ENCODE peak calls at places on chromosomes 13 and 19, in ten cellular contexts. N is tibial nerve, B is transverse colon, A is A549, I is upper lobe of left lung, M is stomach, Y is ovary, F is SK-N-SH, J is GM12878, E is H1. R is an unnamed sample.

GRCh38 chr13:24116103-24116502 is 44.4 kb upstream of the SPATA13 start:
- DNase-seq in N (no peak), A (no peak), Y (no peak), E (no peak), M (no peak), F (no peak), B (no peak), I (no peak), J (no peak), R (no peak)

GRCh38 chr19:15195381-15195964 is 5.3 kb downstream of the NOTCH3 start:
- DNase-seq in M (peak; percentile 56), B (peak; percentile 29), N (no peak), I (peak; percentile 93), A (no peak), Y (no peak), J (no peak), E (no peak), F (peak; percentile 94), R (no peak)

GRCh38 chr19:18007939-18008673 is at the start of gene ARRDC2:
- DNase-seq in F (peak; percentile 100), I (peak; percentile 96), A (no peak), E (peak; percentile 71), Y (peak; percentile 92), B (peak; percentile 91), N (peak; percentile 92), J (no peak), M (peak; percentile 90), R (peak; percentile 96)

GRCh38 chr19:41095703-41096102 is 7.5 kb downstream of the CYP2A13 start:
- DNase-seq in J (no peak), N (no peak), A (no peak), M (no peak), Y (no peak), F (no peak), I (no peak), E (no peak), B (no peak), R (no peak)

GRCh38 chr19:15015946-15016542 is 33.2 kb upstream of the CASP14 start:
- DNase-seq in E (no peak), N (no peak), A (no peak), J (no peak), F (no peak), I (peak; percentile 28), M (no peak), Y (no peak), B (no peak), R (no peak)

GRCh38 chr19:47598407-47599349 is 10.3 kb upstream of the BICRA start:
- DNase-seq in Y (peak; percentile 53), I (peak; percentile 54), F (no peak), N (peak; percentile 64), E (peak; percentile 86), B (peak; percentile 59), A (peak; percentile 94), J (no peak), M (peak; percentile 41), R (peak; percentile 92)

GRCh38 chr19:15584541-15585115 is 30.4 kb upstream of the CYP4F8 start:
- DNase-seq in J (no peak), I (peak; percentile 76), B (peak; percentile 82), F (peak; percentile 84), M (peak; percentile 83), N (peak; percentile 82), A (peak; percentile 69), E (peak; percentile 15), Y (peak; percentile 87), R (peak; percentile 77)

GRCh38 chr19:53992815-53993214 is 1.4 kb downstream of the CACNG6 start:
- DNase-seq in B (no peak), A (no peak), M (no peak), F (no peak), I (peak; percentile 77), J (no peak), N (no peak), E (no peak), Y (no peak), R (no peak)

GRCh38 chr13:60511637-60512036 is 114.6 kb downstream of the TDRD3 start:
- DNase-seq in N (no peak), J (no peak), M (no peak), B (no peak), E (no peak), F (no peak), I (no peak), A (no peak), Y (no peak), R (no peak)

GRCh38 chr19:47324502-47324901 is 7.5 kb upstream of the C5AR2 start:
- DNase-seq in N (peak; percentile 50), E (no peak), I (no peak), J (no peak), A (no peak), F (no peak), B (peak; percentile 33), Y (no peak), M (no peak), R (peak; percentile 74)

GRCh38 chr19:54297759-54298305 is 15.1 kb downstream of the LILRA5 start:
- DNase-seq in Y (no peak), J (no peak), B (no peak), M (no peak), F (no peak), E (no peak), I (no peak), N (no peak), A (peak; percentile 29), R (peak; percentile 25)

GRCh38 chr19:16970821-16971220 is 55.8 kb downstream of the CPAMD8 start:
- DNase-seq in N (no peak), B (no peak), J (no peak), F (no peak), Y (no peak), M (no peak), A (no peak), I (no peak), E (no peak), R (no peak)

GRCh38 chr13:110511509-110512181 is 49.9 kb downstream of the RAB20 start:
- DNase-seq in F (no peak), M (no peak), E (no peak), I (peak; percentile 70), B (no peak), J (no peak), N (no peak), A (no peak), Y (no peak), R (peak; percentile 64)

GRCh38 chr13:42272115-42272756 is at the start of gene AKAP11:
- DNase-seq in B (peak; percentile 51), F (no peak), M (peak; percentile 45), Y (no peak), N (peak; percentile 26), A (peak; percentile 15), I (no peak), E (no peak), J (no peak), R (peak; percentile 76)
- H3K4me1 ChIP-seq in B (peaks cover 11% of the 10 kb centered on the region), F (no peaks in the 10 kb centered on the region), M (peaks cover 7% of the 10 kb centered on the region), Y (peaks cover 7% of the 10 kb centered on the region), N (peaks cover 5% of the 10 kb centered on the region), A (peaks cover 12% of the 10 kb centered on the region), I (peaks cover 8% of the 10 kb centered on the region), E (peaks cover 2% of the 10 kb centered on the region), J (peaks cover 12% of the 10 kb centered on the region), R (no peaks in the 10 kb centered on the region)

DNA sequence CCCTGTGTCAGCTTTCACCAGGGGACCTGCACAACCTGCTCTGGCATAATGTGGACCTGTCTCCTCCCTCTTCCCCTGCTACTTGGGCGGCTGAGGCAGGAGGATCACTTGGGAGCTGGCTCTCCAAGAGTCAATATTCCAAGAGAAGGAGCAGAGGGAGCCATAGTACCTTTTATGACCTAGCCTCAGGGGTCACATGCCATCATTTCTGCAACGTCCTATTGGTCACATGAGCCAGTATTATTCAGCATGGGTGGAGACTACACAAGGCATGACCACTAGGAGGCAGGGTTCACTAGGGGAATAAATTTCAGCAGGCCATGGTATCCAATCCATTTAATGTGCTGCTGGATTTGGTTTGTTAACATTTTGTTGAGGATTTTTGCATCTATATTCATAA is 12.0 kb upstream of the SHFL start:
- DNase-seq in N (no peak), F (no peak), E (no peak), A (peak; percentile 62), I (no peak), B (no peak), J (no peak), M (no peak), Y (no peak), R (no peak)
- TF ChIP-seq EP300 in N (no peak), F (no peak), E (no peak), A (no peak), I (no peak), B (no peak), J (no peak), M (no peak), Y (no peak), R (no peak)

DNA sequence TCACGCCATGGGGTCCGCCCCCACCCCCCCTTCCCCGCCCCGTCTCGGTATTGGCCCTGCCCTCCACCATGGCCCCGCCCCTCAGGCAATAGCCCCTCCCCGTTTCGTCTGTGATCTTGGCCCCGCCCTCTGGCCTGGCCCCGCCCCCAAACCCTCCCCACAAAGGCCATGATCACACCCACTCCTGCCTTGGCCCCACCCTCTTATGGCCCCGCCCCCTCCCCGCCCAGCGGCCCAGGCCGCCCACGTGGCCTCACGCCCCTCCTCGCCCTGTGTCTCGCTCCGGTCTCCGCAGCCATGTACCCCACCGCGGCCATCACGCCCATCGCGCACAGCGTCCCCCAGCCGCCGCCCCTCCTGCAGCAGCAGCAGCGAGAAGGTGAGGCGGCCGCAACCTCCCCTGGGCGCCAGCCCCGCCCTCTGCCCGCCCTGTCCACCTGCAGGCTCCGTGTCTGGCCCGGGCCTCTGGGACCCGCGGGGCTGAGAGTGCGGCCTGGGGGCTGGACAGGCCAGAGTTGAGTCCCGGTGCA is 61.3 kb downstream of the CELF5 start:
- DNase-seq in I (peak; percentile 89), Y (peak; percentile 95), F (peak; percentile 91), M (no peak), B (no peak), E (no peak), N (no peak), A (no peak), J (no peak), R (no peak)
- H3K4me3 ChIP-seq in I (peak overlapping the region; percentile 29), Y (peak overlapping the region; percentile 40), F (no peak overlapping the region), M (peak overlapping the region; percentile 34), B (peak overlapping the region; percentile 34), E (peak overlapping the region; percentile 18), N (no peak overlapping the region), A (peak overlapping the region; percentile 65), J (no peak overlapping the region), R (no peak overlapping the region)

GRCh38 chr19:39408392-39409206 is 2.0 kb downstream of the ZFP36 start:
- DNase-seq in E (no peak), Y (peak; percentile 64), M (no peak), A (peak; percentile 61), B (peak; percentile 61), N (peak; percentile 71), J (no peak), F (no peak), I (peak; percentile 87), R (peak; percentile 73)

GRCh38 chr19:39406656-39407393 is at the start of gene ZFP36:
- DNase-seq in A (peak; percentile 93), F (peak; percentile 94), J (no peak), Y (peak; percentile 95), I (peak; percentile 98), E (no peak), N (peak; percentile 95), M (peak; percentile 95), B (peak; percentile 96), R (peak; percentile 98)

GRCh38 chr19:39407394-39407643 is 672 bp downstream of the ZFP36 start:
- DNase-seq in E (no peak), F (no peak), A (no peak), Y (no peak), I (no peak), N (no peak), J (no peak), B (no peak), M (no peak), R (peak; percentile 83)

GRCh38 chr19:39409207-39409885 is 2.7 kb downstream of the ZFP36 start:
- DNase-seq in A (peak; percentile 89), E (peak; percentile 73), I (peak; percentile 99), F (peak; percentile 75), Y (peak; percentile 96), B (peak; percentile 96), J (no peak), N (peak; percentile 89), M (peak; percentile 97), R (peak; percentile 97)

GRCh38 chr19:39407644-39408391 is 1.2 kb downstream of the ZFP36 start:
- DNase-seq in A (peak; percentile 60), I (peak; percentile 91), B (peak; percentile 82), M (peak; percentile 76), J (no peak), E (no peak), F (no peak), N (no peak), Y (peak; percentile 66), R (peak; percentile 84)
- H3K4me1 ChIP-seq in A (peaks cover 60% of the 10 kb centered on the region), I (peaks cover 33% of the 10 kb centered on the region), B (peaks cover 49% of the 10 kb centered on the region), M (peaks cover 38% of the 10 kb centered on the region), J (peaks cover 38% of the 10 kb centered on the region), E (peaks cover 41% of the 10 kb centered on the region), F (peaks cover 32% of the 10 kb centered on the region), N (peaks cover 39% of the 10 kb centered on the region), Y (peaks cover 5% of the 10 kb centered on the region), R (peaks cover 45% of the 10 kb centered on the region)

R was measured in sigmoid colon.